ENCODE peak calls at places on chromosome 19, in five cellular contexts. One of them, this sample, is unnamed.

GRCh38 chr19:41994521-41994971 is 516 bp upstream of the ATP1A3 start:
- DNase-seq in CD4-positive, alpha-beta T cell: no peak
- DNase-seq in psoas muscle: no peak
- DNase-seq in iris pigment epithelial cell: no peak
- DNase-seq in gastrocnemius medialis: no peak
- DNase-seq in this sample: no peak

GRCh38 chr19:3474614-3475013 is 5.7 kb downstream of the SMIM24 start:
- DNase-seq in gastrocnemius medialis: no peak
- DNase-seq in psoas muscle: no peak
- DNase-seq in iris pigment epithelial cell: no peak
- DNase-seq in CD4-positive, alpha-beta T cell: no peak
- DNase-seq in this sample: no peak

GRCh38 chr19:3969435-3970312 is 1.2 kb downstream of the DAPK3 start:
- DNase-seq in gastrocnemius medialis: peak; percentile 75
- DNase-seq in iris pigment epithelial cell: peak; percentile 84
- DNase-seq in CD4-positive, alpha-beta T cell: no peak
- DNase-seq in psoas muscle: peak; percentile 40
- DNase-seq in this sample: peak; percentile 51

GRCh38 chr19:35347171-35347929 is at the start of gene FFAR1:
- DNase-seq in iris pigment epithelial cell: no peak
- DNase-seq in CD4-positive, alpha-beta T cell: peak; percentile 50
- DNase-seq in gastrocnemius medialis: no peak
- DNase-seq in psoas muscle: no peak
- DNase-seq in this sample: no peak

GRCh38 chr19:54905411-54905810 is 537 bp upstream of the NCR1 start:
- DNase-seq in iris pigment epithelial cell: no peak
- DNase-seq in gastrocnemius medialis: no peak
- DNase-seq in CD4-positive, alpha-beta T cell: no peak
- DNase-seq in psoas muscle: no peak
- DNase-seq in this sample: no peak

GRCh38 chr19:6490134-6490533 is 8.5 kb upstream of the DENND1C start:
- DNase-seq in psoas muscle: no peak
- DNase-seq in gastrocnemius medialis: no peak
- DNase-seq in CD4-positive, alpha-beta T cell: no peak
- DNase-seq in iris pigment epithelial cell: no peak
- DNase-seq in this sample: no peak

GRCh38 chr19:54515156-54515555 is 12.5 kb downstream of the LAIR2 start:
- DNase-seq in iris pigment epithelial cell: no peak
- DNase-seq in gastrocnemius medialis: no peak
- DNase-seq in CD4-positive, alpha-beta T cell: no peak
- DNase-seq in psoas muscle: no peak
- DNase-seq in this sample: no peak

GRCh38 chr19:46015961-46016425 is 6.9 kb downstream of the PGLYRP1 start:
- DNase-seq in iris pigment epithelial cell: no peak
- DNase-seq in gastrocnemius medialis: no peak
- DNase-seq in psoas muscle: no peak
- DNase-seq in CD4-positive, alpha-beta T cell: peak; percentile 40
- DNase-seq in this sample: no peak

GRCh38 chr19:45164577-45165335 is 4.0 kb upstream of the NKPD1 start:
- DNase-seq in psoas muscle: peak; percentile 40
- DNase-seq in CD4-positive, alpha-beta T cell: no peak
- DNase-seq in gastrocnemius medialis: no peak
- DNase-seq in iris pigment epithelial cell: peak; percentile 87
- DNase-seq in this sample: peak; percentile 73

GRCh38 chr19:58279042-58279924 is 528 bp downstream of the ZNF8 start:
- DNase-seq in iris pigment epithelial cell: peak; percentile 75
- DNase-seq in psoas muscle: peak; percentile 70
- DNase-seq in gastrocnemius medialis: peak; percentile 12
- DNase-seq in CD4-positive, alpha-beta T cell: peak; percentile 31
- DNase-seq in this sample: peak; percentile 89

GRCh38 chr19:48609571-48610108 is 3.1 kb downstream of the SPACA4 start:
- DNase-seq in CD4-positive, alpha-beta T cell: no peak
- DNase-seq in iris pigment epithelial cell: no peak
- DNase-seq in gastrocnemius medialis: no peak
- DNase-seq in psoas muscle: no peak
- DNase-seq in this sample: no peak

GRCh38 chr19:48551437-48552302 is at the start of gene SULT2B1:
- DNase-seq in iris pigment epithelial cell: no peak
- DNase-seq in gastrocnemius medialis: no peak
- DNase-seq in psoas muscle: no peak
- DNase-seq in CD4-positive, alpha-beta T cell: no peak
- DNase-seq in this sample: peak; percentile 66

GRCh38 chr19:39270091-39270871 is 2.1 kb downstream of the IFNL2 start:
- DNase-seq in iris pigment epithelial cell: peak; percentile 28
- DNase-seq in psoas muscle: no peak
- DNase-seq in gastrocnemius medialis: no peak
- DNase-seq in CD4-positive, alpha-beta T cell: no peak
- DNase-seq in this sample: no peak

GRCh38 chr19:7743425-7743841 is 3.9 kb downstream of the CD209 start:
- DNase-seq in psoas muscle: no peak
- DNase-seq in iris pigment epithelial cell: no peak
- DNase-seq in gastrocnemius medialis: no peak
- DNase-seq in CD4-positive, alpha-beta T cell: no peak
- DNase-seq in this sample: no peak

GRCh38 chr19:48415395-48415794 is 21.9 kb downstream of the GRIN2D start:
- DNase-seq in iris pigment epithelial cell: peak; percentile 81
- DNase-seq in CD4-positive, alpha-beta T cell: peak; percentile 79
- DNase-seq in gastrocnemius medialis: peak; percentile 52
- DNase-seq in psoas muscle: peak; percentile 78
- DNase-seq in this sample: peak; percentile 91

GRCh38 chr19:38383184-38383583 is 4.7 kb downstream of the GGN start:
- DNase-seq in gastrocnemius medialis: no peak
- DNase-seq in psoas muscle: no peak
- DNase-seq in CD4-positive, alpha-beta T cell: no peak
- DNase-seq in iris pigment epithelial cell: no peak
- DNase-seq in this sample: peak; percentile 61

GRCh38 chr19:43872547-43873336 is 45.6 kb downstream of the ZNF283 start:
- DNase-seq in gastrocnemius medialis: no peak
- DNase-seq in iris pigment epithelial cell: no peak
- DNase-seq in psoas muscle: no peak
- DNase-seq in CD4-positive, alpha-beta T cell: no peak
- DNase-seq in this sample: no peak

GRCh38 chr19:29292562-29292961 is 79.6 kb upstream of the UQCRFS1 start:
- DNase-seq in psoas muscle: no peak
- DNase-seq in iris pigment epithelial cell: no peak
- DNase-seq in CD4-positive, alpha-beta T cell: no peak
- DNase-seq in gastrocnemius medialis: no peak
- DNase-seq in this sample: no peak

GRCh38 chr19:54245936-54246335 is 3.3 kb upstream of the LILRA6 start:
- DNase-seq in gastrocnemius medialis: no peak
- DNase-seq in psoas muscle: no peak
- DNase-seq in iris pigment epithelial cell: no peak
- DNase-seq in CD4-positive, alpha-beta T cell: no peak
- DNase-seq in this sample: no peak

GRCh38 chr19:39553082-39553652 is 13.2 kb upstream of the EID2 start:
- DNase-seq in iris pigment epithelial cell: no peak
- DNase-seq in gastrocnemius medialis: no peak
- DNase-seq in psoas muscle: no peak
- DNase-seq in CD4-positive, alpha-beta T cell: no peak
- DNase-seq in this sample: no peak

GRCh38 chr19:55353803-55354697 is 469 bp downstream of the COX6B2 start:
- DNase-seq in psoas muscle: peak; percentile 60
- DNase-seq in iris pigment epithelial cell: peak; percentile 49
- DNase-seq in CD4-positive, alpha-beta T cell: peak; percentile 48
- DNase-seq in gastrocnemius medialis: no peak
- DNase-seq in this sample: peak; percentile 85

GRCh38 chr19:3224346-3225325 is at the start of gene CELF5:
- DNase-seq in gastrocnemius medialis: no peak
- DNase-seq in CD4-positive, alpha-beta T cell: peak; percentile 38
- DNase-seq in psoas muscle: peak; percentile 54
- DNase-seq in iris pigment epithelial cell: no peak
- DNase-seq in this sample: no peak

GRCh38 chr19:33399081-33399744 is 25.7 kb downstream of the CEBPG start:
- DNase-seq in CD4-positive, alpha-beta T cell: no peak
- DNase-seq in gastrocnemius medialis: no peak
- DNase-seq in iris pigment epithelial cell: no peak
- DNase-seq in psoas muscle: no peak
- DNase-seq in this sample: peak; percentile 65

GRCh38 chr19:33720155-33720493 is 76.5 kb upstream of the KCTD15 start:
- DNase-seq in psoas muscle: no peak
- DNase-seq in iris pigment epithelial cell: no peak
- DNase-seq in gastrocnemius medialis: no peak
- DNase-seq in CD4-positive, alpha-beta T cell: no peak
- DNase-seq in this sample: no peak

GRCh38 chr19:30066781-30067759 is 125.0 kb downstream of the URI1 start:
- DNase-seq in psoas muscle: no peak
- DNase-seq in CD4-positive, alpha-beta T cell: no peak
- DNase-seq in iris pigment epithelial cell: no peak
- DNase-seq in gastrocnemius medialis: no peak
- DNase-seq in this sample: no peak

GRCh38 chr19:3518669-3519068 is 12.6 kb downstream of the FZR1 start:
- DNase-seq in gastrocnemius medialis: no peak
- DNase-seq in psoas muscle: no peak
- DNase-seq in iris pigment epithelial cell: no peak
- DNase-seq in CD4-positive, alpha-beta T cell: no peak
- DNase-seq in this sample: no peak

GRCh38 chr19:1739960-1740629 is 13.2 kb upstream of the ONECUT3 start:
- DNase-seq in gastrocnemius medialis: no peak
- DNase-seq in iris pigment epithelial cell: no peak
- DNase-seq in CD4-positive, alpha-beta T cell: no peak
- DNase-seq in psoas muscle: no peak
- DNase-seq in this sample: no peak

GRCh38 chr19:51690359-51691121 is 2.6 kb upstream of the SPACA6 start:
- DNase-seq in CD4-positive, alpha-beta T cell: peak; percentile 64
- DNase-seq in gastrocnemius medialis: no peak
- DNase-seq in iris pigment epithelial cell: peak; percentile 81
- DNase-seq in psoas muscle: peak; percentile 69
- DNase-seq in this sample: peak; percentile 82

This sample was measured in Right ventricle myocardium inferior.